ENCODE peak calls at places on chromosomes 12 and 14, in six cellular contexts. H, Z, G, T, C and M are unnamed samples.

GRCh38 chr14:21096438-21096837 is 2.0 kb downstream of the ZNF219 start:
- DNase-seq in H (no peak), Z (no peak), G (no peak), T (no peak), C (no peak), M (no peak)

GRCh38 chr12:121239704-121240420 is 29.9 kb downstream of the P2RX4 start:
- DNase-seq in H (no peak), Z (no peak), G (no peak), T (no peak), C (no peak), M (no peak)

GRCh38 chr14:51650721-51651387 is 856 bp upstream of the FRMD6 start:
- DNase-seq in H (peak), Z (no peak), G (no peak), T (peak), C (peak), M (peak)

GRCh38 chr12:2297004-2297403 is 244.2 kb downstream of the CACNA1C start:
- DNase-seq in H (no peak), Z (no peak), G (no peak), T (no peak), C (no peak), M (no peak)

GRCh38 chr12:116601524-116601923 is 42.3 kb downstream of the MAP1LC3B2 start:
- DNase-seq in H (no peak), Z (no peak), G (no peak), T (no peak), C (no peak), M (no peak)

GRCh38 chr12:67042697-67043131 is 226.4 kb upstream of the CAND1 start:
- DNase-seq in H (peak), Z (no peak), G (no peak), T (no peak), C (no peak), M (no peak)

GRCh38 chr12:80513211-80513610 is 69.2 kb downstream of the PTPRQ start:
- DNase-seq in H (no peak), Z (no peak), G (no peak), T (no peak), C (no peak), M (no peak)

GRCh38 chr14:89921896-89922548 is 32.5 kb downstream of the EFCAB11 start:
- DNase-seq in H (no peak), Z (no peak), G (no peak), T (no peak), C (no peak), M (no peak)

GRCh38 chr14:93691042-93691780 is 97.1 kb downstream of the PRIMA1 start:
- DNase-seq in H (no peak), Z (no peak), G (no peak), T (no peak), C (no peak), M (no peak)

GRCh38 chr12:72093424-72093823 is 154.8 kb downstream of the TPH2 start:
- DNase-seq in H (no peak), Z (no peak), G (no peak), T (no peak), C (no peak), M (no peak)
- TF ChIP-seq CTCF in H (no peak), Z (no peak), G (no peak), T (no peak), C (no peak), M (no peak)

GRCh38 chr14:99611639-99612038 is 7.6 kb upstream of the CCDC85C start:
- DNase-seq in H (no peak), Z (no peak), G (no peak), T (no peak), C (no peak), M (no peak)

GRCh38 chr14:99612065-99612736 is 8.2 kb upstream of the CCDC85C start:
- DNase-seq in H (no peak), Z (no peak), G (peak), T (no peak), C (no peak), M (no peak)

GRCh38 chr14:99608591-99608990 is 4.6 kb upstream of the CCDC85C start:
- DNase-seq in H (no peak), Z (no peak), G (no peak), T (no peak), C (no peak), M (no peak)

GRCh38 chr14:99606359-99606758 is 2.4 kb upstream of the CCDC85C start:
- DNase-seq in H (no peak), Z (no peak), G (no peak), T (no peak), C (no peak), M (no peak)

GRCh38 chr14:99609245-99610117 is 5.5 kb upstream of the CCDC85C start:
- DNase-seq in H (peak), Z (no peak), G (no peak), T (no peak), C (no peak), M (no peak)
- TF ChIP-seq CTCF in H (peak), Z (no peak), G (no peak), T (no peak), C (no peak), M (no peak)

DNA sequence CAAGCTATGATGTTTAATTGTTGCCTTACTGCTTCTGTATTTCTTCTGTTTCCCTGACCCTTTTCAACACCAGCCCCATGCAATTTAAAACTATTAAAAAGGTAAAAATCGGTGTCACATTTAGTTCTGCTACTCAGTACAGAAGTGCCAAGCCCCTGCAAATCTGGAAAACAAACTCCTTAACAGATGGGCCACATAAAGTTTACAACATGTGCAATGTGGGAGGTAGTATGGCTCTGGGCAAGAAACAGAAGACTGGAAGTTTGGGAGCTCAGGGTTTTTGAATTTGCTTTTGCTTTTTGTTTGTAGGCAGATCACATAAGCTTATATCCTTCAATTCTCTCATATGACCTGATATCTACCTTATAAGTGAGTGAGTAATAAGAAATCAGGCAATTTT is 404.0 kb upstream of the ATP2B1 start:
- DNase-seq in H (no peak), Z (no peak), G (no peak), T (no peak), C (no peak), M (no peak)
- TF ChIP-seq CTCF in H (no peak), Z (no peak), G (no peak), T (no peak), C (no peak), M (no peak)

DNA sequence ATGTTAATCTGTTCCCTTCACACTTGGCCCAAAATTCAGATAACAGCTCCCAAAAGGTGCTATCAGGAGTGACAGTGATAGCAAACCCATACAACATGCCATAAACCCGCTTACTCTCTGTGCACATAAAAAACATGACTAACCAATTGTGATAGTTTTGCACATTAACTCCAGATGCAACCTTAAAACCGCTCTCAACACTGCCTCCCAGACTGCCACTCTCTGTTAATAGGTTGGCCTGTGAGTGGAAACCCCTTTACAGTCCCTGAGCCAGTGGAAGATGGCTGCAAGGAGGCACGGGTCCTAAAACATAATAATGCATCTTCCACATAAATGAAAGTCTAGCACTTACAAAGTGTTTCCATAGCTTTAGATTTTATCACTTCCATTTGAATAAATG is 12.0 kb upstream of the TMTC1 start:
- DNase-seq in H (no peak), Z (no peak), G (no peak), T (no peak), C (no peak), M (no peak)
- TF ChIP-seq CTCF in H (no peak), Z (no peak), G (no peak), T (no peak), C (no peak), M (no peak)

GRCh38 chr12:76176935-76177334 is 92.5 kb upstream of the NAP1L1 start:
- DNase-seq in H (no peak), Z (no peak), G (no peak), T (no peak), C (no peak), M (no peak)

GRCh38 chr12:76186507-76186906 is 102.0 kb upstream of the NAP1L1 start:
- DNase-seq in H (no peak), Z (no peak), G (no peak), T (no peak), C (no peak), M (no peak)

GRCh38 chr12:76183459-76184186 is 99.1 kb upstream of the NAP1L1 start:
- DNase-seq in H (peak), Z (no peak), G (no peak), T (peak), C (no peak), M (peak)

GRCh38 chr12:76178461-76178860 is 94.0 kb upstream of the NAP1L1 start:
- DNase-seq in H (no peak), Z (no peak), G (no peak), T (no peak), C (no peak), M (no peak)

GRCh38 chr12:76180401-76181277 is 96.2 kb upstream of the NAP1L1 start:
- DNase-seq in H (peak), Z (no peak), G (no peak), T (no peak), C (no peak), M (no peak)
- TF ChIP-seq CTCF in H (no peak), Z (no peak), G (no peak), T (no peak), C (no peak), M (no peak)

DNA sequence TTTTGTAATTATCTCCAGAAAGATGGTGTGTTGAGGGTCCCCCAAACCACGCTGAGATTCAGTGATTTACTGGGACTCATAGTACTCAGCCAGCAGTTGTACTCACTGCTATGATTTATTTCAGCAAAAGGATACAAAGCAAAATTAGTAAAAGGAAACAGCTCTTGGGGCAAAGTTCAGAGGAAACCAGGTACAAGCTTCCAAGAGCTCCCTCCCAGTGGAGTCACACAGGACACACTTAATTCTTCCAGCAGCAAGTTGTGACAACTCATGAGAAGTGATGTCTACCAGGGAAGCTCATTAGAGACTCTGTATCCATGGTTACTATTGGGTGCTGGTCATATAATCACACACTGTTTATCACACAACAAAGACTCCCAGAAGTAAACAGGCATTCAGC is 38.7 kb downstream of the TTC8 start:
- DNase-seq in H (no peak), Z (no peak), G (no peak), T (no peak), C (no peak), M (no peak)
- TF ChIP-seq CTCF in H (no peak), Z (no peak), G (no peak), T (no peak), C (no peak), M (no peak)

GRCh38 chr14:28012629-28013415 is 753.8 kb upstream of the FOXG1 start:
- DNase-seq in H (no peak), Z (no peak), G (no peak), T (no peak), C (no peak), M (no peak)
- TF ChIP-seq CTCF in H (no peak), Z (no peak), G (no peak), T (no peak), C (no peak), M (no peak)

GRCh38 chr12:24015771-24016170 is 66.3 kb upstream of the SOX5 start:
- DNase-seq in H (no peak), Z (no peak), G (no peak), T (no peak), C (no peak), M (no peak)

GRCh38 chr12:24020391-24021163 is 71.1 kb upstream of the SOX5 start:
- DNase-seq in H (no peak), Z (no peak), G (no peak), T (no peak), C (no peak), M (no peak)

GRCh38 chr12:24025153-24025798 is 75.8 kb upstream of the SOX5 start:
- DNase-seq in H (no peak), Z (no peak), G (no peak), T (no peak), C (no peak), M (no peak)

GRCh38 chr12:24021164-24021502 is 71.7 kb upstream of the SOX5 start:
- DNase-seq in H (no peak), Z (no peak), G (no peak), T (no peak), C (no peak), M (no peak)
- TF ChIP-seq CTCF in H (no peak), Z (no peak), G (no peak), T (no peak), C (no peak), M (no peak)